ENCODE peak calls at places on chromosomes 6 and 20, in ten cellular contexts. N is NCI-H2081; W is activated CD4-positive, alpha-beta T cell treated with anti-CD3 and anti-CD28 coated beads, Interleukin-2, amount 50 U/mL, for 1 hour; M is globus pallidus; R is activated effector memory CD4-positive, alpha-beta T cell treated with Interleukin-2 at 50 U/mL for 16 hours; V is upper lobe of right lung; D is left ventricle myocardium superior; S is activated CD8-positive, alpha-beta memory T cell treated with anti-CD3 and anti-CD28 coated beads, Interleukin-2, amount 50 U/mL, for 48 hours; E is NCI-H146; L is substantia nigra. O is an unnamed sample.

GRCh38 chr6:10391299-10391630 is 23.6 kb downstream of the TFAP2A start:
- DNase-seq in R (no peak), S (no peak), E (peak; percentile 11), W (no peak), N (no peak), D (no peak), V (no peak), L (no peak), M (no peak), O (no peak)

GRCh38 chr6:31495580-31495979 is 2.4 kb upstream of the MICB start:
- DNase-seq in L (no peak), E (no peak), W (no peak), D (no peak), V (no peak), M (no peak), R (no peak), N (no peak), S (no peak), O (no peak)

GRCh38 chr6:148471624-148472494 is 129.2 kb downstream of the SASH1 start:
- DNase-seq in D (no peak), S (no peak), M (no peak), R (no peak), E (no peak), L (no peak), V (no peak), W (no peak), N (no peak), O (peak; percentile 45)

GRCh38 chr6:161498359-161498758 is 224.5 kb upstream of the AGPAT4 start:
- DNase-seq in D (peak; percentile 40), S (no peak), W (no peak), R (no peak), N (peak; percentile 11), L (no peak), V (no peak), M (peak; percentile 13), E (peak; percentile 92), O (no peak)

GRCh38 chr20:45823949-45824835 is 2.9 kb downstream of the TNNC2 start:
- DNase-seq in L (no peak), R (peak; percentile 27), D (peak; percentile 68), E (peak; percentile 79), W (peak; percentile 46), M (no peak), V (no peak), S (peak; percentile 75), N (peak; percentile 17), O (no peak)

GRCh38 chr20:59583428-59584277 is 20.7 kb upstream of the PHACTR3 start:
- DNase-seq in W (no peak), N (no peak), S (no peak), V (peak; percentile 44), D (peak; percentile 83), E (no peak), R (no peak), M (peak; percentile 61), L (no peak), O (peak; percentile 65)

GRCh38 chr6:40587240-40588069 is at the start of gene LRFN2:
- DNase-seq in L (peak; percentile 17), S (peak; percentile 86), D (peak; percentile 83), M (peak; percentile 47), E (peak; percentile 86), N (peak; percentile 82), R (peak; percentile 25), W (peak; percentile 62), V (peak; percentile 89), O (peak; percentile 68)

GRCh38 chr6:138620630-138621029 is 121.3 kb upstream of the NHSL1 start:
- DNase-seq in L (no peak), D (no peak), N (peak; percentile 11), V (no peak), E (peak; percentile 67), S (no peak), R (no peak), M (no peak), W (no peak), O (no peak)

GRCh38 chr20:25534845-25535244 is 50.5 kb downstream of the NINL start:
- DNase-seq in M (peak; percentile 23), R (no peak), L (no peak), S (no peak), N (no peak), D (no peak), E (no peak), W (no peak), V (no peak), O (no peak)

GRCh38 chr6:102389994-102390393 is 996.5 kb downstream of the GRIK2 start:
- DNase-seq in V (peak; percentile 55), E (no peak), S (no peak), R (no peak), W (no peak), D (peak; percentile 21), N (no peak), M (no peak), L (no peak), O (no peak)

GRCh38 chr6:82877213-82878195 is 188.1 kb downstream of the UBE3D start:
- DNase-seq in M (no peak), N (no peak), R (no peak), E (no peak), W (no peak), S (no peak), L (no peak), D (no peak), V (no peak), O (no peak)

GRCh38 chr6:148835920-148836441 is 89.2 kb downstream of the UST start:
- DNase-seq in N (no peak), W (no peak), M (no peak), E (no peak), V (no peak), R (no peak), D (no peak), S (peak; percentile 56), L (no peak), O (no peak)

GRCh38 chr6:30876039-30876730 is 8.1 kb upstream of the DDR1 start:
- DNase-seq in D (no peak), R (no peak), S (no peak), N (no peak), E (no peak), W (no peak), L (no peak), M (no peak), V (no peak), O (no peak)

GRCh38 chr6:26597821-26598220 is 1.1 kb downstream of the ABT1 start:
- DNase-seq in S (no peak), M (no peak), E (no peak), R (no peak), D (no peak), L (no peak), W (no peak), V (no peak), N (peak; percentile 42), O (no peak)

GRCh38 chr20:38840053-38840893 is 34.8 kb downstream of the PPP1R16B start:
- DNase-seq in N (no peak), W (peak; percentile 33), V (no peak), M (peak; percentile 67), S (peak; percentile 71), D (no peak), L (no peak), E (no peak), R (no peak), O (peak; percentile 23)

GRCh38 chr20:44967207-44967807 is 995 bp downstream of the STK4 start:
- DNase-seq in N (peak; percentile 5), S (no peak), L (no peak), M (no peak), V (no peak), W (no peak), E (no peak), R (peak; percentile 15), D (no peak), O (no peak)

GRCh38 chr6:148771212-148771601 is 24.4 kb downstream of the UST start:
- DNase-seq in M (no peak), E (peak; percentile 19), R (no peak), D (peak; percentile 40), L (no peak), N (peak; percentile 33), W (no peak), V (peak; percentile 73), S (no peak), O (no peak)

GRCh38 chr6:70280462-70280861 is 22.4 kb downstream of the COL9A1 start:
- DNase-seq in N (peak; percentile 72), V (no peak), D (no peak), L (no peak), S (no peak), W (no peak), E (peak; percentile 55), R (no peak), M (no peak), O (no peak)

GRCh38 chr6:45478235-45478634 is 100.5 kb upstream of the SUPT3H start:
- DNase-seq in R (no peak), N (no peak), W (no peak), M (no peak), D (no peak), E (no peak), L (no peak), V (no peak), S (no peak), O (no peak)

GRCh38 chr20:19928379-19929360 is 88.5 kb upstream of the NAA20 start:
- DNase-seq in S (no peak), E (no peak), L (no peak), D (no peak), W (no peak), V (peak; percentile 85), R (no peak), M (no peak), N (no peak), O (no peak)

O was measured in midbrain.